ENCODE peak calls at places on chromosomes 12 and 14, in four cellular contexts. One of them, this sample, is unnamed.

GRCh38 chr14:94320243-94320642 is 2.9 kb downstream of the SERPINA6 start:
- DNase-seq in activated naive CD8-positive, alpha-beta T cell treated with anti-CD3 and anti-CD28 coated beads for 36 hours: no peak
- DNase-seq in NCI-H1436: no peak
- DNase-seq in naive thymus-derived CD4-positive, alpha-beta T cell: no peak
- DNase-seq in this sample: no peak

GRCh38 chr12:50102186-50102585 is 1.6 kb upstream of the GPD1 start:
- DNase-seq in activated naive CD8-positive, alpha-beta T cell treated with anti-CD3 and anti-CD28 coated beads for 36 hours: no peak
- DNase-seq in NCI-H1436: no peak
- DNase-seq in naive thymus-derived CD4-positive, alpha-beta T cell: no peak
- DNase-seq in this sample: no peak

GRCh38 chr14:58560208-58560607 is 77.6 kb upstream of the DACT1 start:
- DNase-seq in naive thymus-derived CD4-positive, alpha-beta T cell: no peak
- DNase-seq in activated naive CD8-positive, alpha-beta T cell treated with anti-CD3 and anti-CD28 coated beads for 36 hours: no peak
- DNase-seq in NCI-H1436: no peak
- DNase-seq in this sample: no peak

GRCh38 chr12:5063149-5063548 is 19.5 kb downstream of the KCNA5 start:
- DNase-seq in NCI-H1436: no peak
- DNase-seq in activated naive CD8-positive, alpha-beta T cell treated with anti-CD3 and anti-CD28 coated beads for 36 hours: no peak
- DNase-seq in naive thymus-derived CD4-positive, alpha-beta T cell: no peak
- DNase-seq in this sample: no peak

GRCh38 chr14:69693145-69693544 is 73.8 kb upstream of the SRSF5 start:
- DNase-seq in activated naive CD8-positive, alpha-beta T cell treated with anti-CD3 and anti-CD28 coated beads for 36 hours: no peak
- DNase-seq in naive thymus-derived CD4-positive, alpha-beta T cell: no peak
- DNase-seq in NCI-H1436: no peak
- DNase-seq in this sample: peak; percentile 64

GRCh38 chr14:34874386-34875030 is 652 bp downstream of the BAZ1A start:
- DNase-seq in NCI-H1436: peak; percentile 7
- DNase-seq in naive thymus-derived CD4-positive, alpha-beta T cell: peak; percentile 46
- DNase-seq in activated naive CD8-positive, alpha-beta T cell treated with anti-CD3 and anti-CD28 coated beads for 36 hours: peak; percentile 65
- DNase-seq in this sample: peak; percentile 58

GRCh38 chr14:93891756-93892504 is 35.2 kb upstream of the FAM181A start:
- DNase-seq in activated naive CD8-positive, alpha-beta T cell treated with anti-CD3 and anti-CD28 coated beads for 36 hours: no peak
- DNase-seq in NCI-H1436: no peak
- DNase-seq in naive thymus-derived CD4-positive, alpha-beta T cell: no peak
- DNase-seq in this sample: no peak

GRCh38 chr12:108815875-108816594 is 41.3 kb downstream of the SSH1 start:
- DNase-seq in activated naive CD8-positive, alpha-beta T cell treated with anti-CD3 and anti-CD28 coated beads for 36 hours: no peak
- DNase-seq in NCI-H1436: no peak
- DNase-seq in naive thymus-derived CD4-positive, alpha-beta T cell: no peak
- DNase-seq in this sample: no peak

GRCh38 chr12:117231750-117232149 is 41.5 kb upstream of the FBXO21 start:
- DNase-seq in naive thymus-derived CD4-positive, alpha-beta T cell: no peak
- DNase-seq in NCI-H1436: no peak
- DNase-seq in activated naive CD8-positive, alpha-beta T cell treated with anti-CD3 and anti-CD28 coated beads for 36 hours: no peak
- DNase-seq in this sample: no peak

GRCh38 chr14:67477926-67478915 is 10.3 kb downstream of the TMEM229B start:
- DNase-seq in activated naive CD8-positive, alpha-beta T cell treated with anti-CD3 and anti-CD28 coated beads for 36 hours: no peak
- DNase-seq in naive thymus-derived CD4-positive, alpha-beta T cell: no peak
- DNase-seq in NCI-H1436: peak; percentile 55
- DNase-seq in this sample: no peak

GRCh38 chr12:79422060-79422812 is 268.5 kb downstream of the PAWR start:
- DNase-seq in naive thymus-derived CD4-positive, alpha-beta T cell: no peak
- DNase-seq in NCI-H1436: no peak
- DNase-seq in activated naive CD8-positive, alpha-beta T cell treated with anti-CD3 and anti-CD28 coated beads for 36 hours: no peak
- DNase-seq in this sample: no peak

GRCh38 chr14:37594238-37594915 is 672 bp downstream of the FOXA1 start:
- DNase-seq in activated naive CD8-positive, alpha-beta T cell treated with anti-CD3 and anti-CD28 coated beads for 36 hours: peak; percentile 34
- DNase-seq in naive thymus-derived CD4-positive, alpha-beta T cell: no peak
- DNase-seq in NCI-H1436: peak; percentile 79
- DNase-seq in this sample: no peak

GRCh38 chr14:21860172-21860571 is 186.6 kb upstream of the OR4E1 start:
- DNase-seq in naive thymus-derived CD4-positive, alpha-beta T cell: peak; percentile 32
- DNase-seq in NCI-H1436: no peak
- DNase-seq in activated naive CD8-positive, alpha-beta T cell treated with anti-CD3 and anti-CD28 coated beads for 36 hours: no peak
- DNase-seq in this sample: no peak

GRCh38 chr14:100417466-100417865 is 94.3 kb downstream of the SLC25A47 start:
- DNase-seq in activated naive CD8-positive, alpha-beta T cell treated with anti-CD3 and anti-CD28 coated beads for 36 hours: no peak
- DNase-seq in naive thymus-derived CD4-positive, alpha-beta T cell: no peak
- DNase-seq in NCI-H1436: peak; percentile 74
- DNase-seq in this sample: no peak

GRCh38 chr14:94531187-94531586 is 21.9 kb upstream of the SERPINA12 start:
- DNase-seq in activated naive CD8-positive, alpha-beta T cell treated with anti-CD3 and anti-CD28 coated beads for 36 hours: no peak
- DNase-seq in naive thymus-derived CD4-positive, alpha-beta T cell: no peak
- DNase-seq in NCI-H1436: no peak
- DNase-seq in this sample: no peak

GRCh38 chr12:117832459-117833457 is 136.0 kb downstream of the KSR2 start:
- DNase-seq in NCI-H1436: no peak
- DNase-seq in activated naive CD8-positive, alpha-beta T cell treated with anti-CD3 and anti-CD28 coated beads for 36 hours: no peak
- DNase-seq in naive thymus-derived CD4-positive, alpha-beta T cell: no peak
- DNase-seq in this sample: no peak

GRCh38 chr14:32593290-32593942 is 264.3 kb downstream of the AKAP6 start:
- DNase-seq in NCI-H1436: no peak
- DNase-seq in activated naive CD8-positive, alpha-beta T cell treated with anti-CD3 and anti-CD28 coated beads for 36 hours: no peak
- DNase-seq in naive thymus-derived CD4-positive, alpha-beta T cell: no peak
- DNase-seq in this sample: no peak

GRCh38 chr12:17928708-17929366 is 161.2 kb downstream of the RERGL start:
- DNase-seq in NCI-H1436: no peak
- DNase-seq in naive thymus-derived CD4-positive, alpha-beta T cell: no peak
- DNase-seq in activated naive CD8-positive, alpha-beta T cell treated with anti-CD3 and anti-CD28 coated beads for 36 hours: no peak
- DNase-seq in this sample: no peak

GRCh38 chr14:99430491-99430890 is 50.2 kb downstream of the SETD3 start:
- DNase-seq in NCI-H1436: peak; percentile 52
- DNase-seq in naive thymus-derived CD4-positive, alpha-beta T cell: no peak
- DNase-seq in activated naive CD8-positive, alpha-beta T cell treated with anti-CD3 and anti-CD28 coated beads for 36 hours: peak; percentile 12
- DNase-seq in this sample: peak; percentile 17

GRCh38 chr12:56115329-56115728 is 1.1 kb upstream of the RPL41 start:
- DNase-seq in naive thymus-derived CD4-positive, alpha-beta T cell: no peak
- DNase-seq in NCI-H1436: no peak
- DNase-seq in activated naive CD8-positive, alpha-beta T cell treated with anti-CD3 and anti-CD28 coated beads for 36 hours: no peak
- DNase-seq in this sample: no peak

GRCh38 chr14:59321184-59321952 is 132.9 kb downstream of the DAAM1 start:
- DNase-seq in activated naive CD8-positive, alpha-beta T cell treated with anti-CD3 and anti-CD28 coated beads for 36 hours: no peak
- DNase-seq in naive thymus-derived CD4-positive, alpha-beta T cell: no peak
- DNase-seq in NCI-H1436: no peak
- DNase-seq in this sample: no peak

This sample was measured in naive B cell.